ENCODE peak calls at places on chromosomes 1 and 21, in six cellular contexts. V is uterus; W is lung; X is CD8-positive, alpha-beta memory T cell; G is esophagus squamous epithelium; A is HAP-1. R is an unnamed sample.

GRCh38 chr21:44086636-44087425 is 20.4 kb upstream of the PWP2 start:
- DNase-seq in V (no peak), W (no peak), G (no peak), A (no peak), X (no peak), R (peak; percentile 57)

GRCh38 chr1:43329995-43330751 is 7.4 kb upstream of the MPL start:
- DNase-seq in V (peak; percentile 42), A (no peak), X (no peak), G (no peak), W (peak; percentile 50), R (peak; percentile 70)

GRCh38 chr1:191831572-191831971 is 326.7 kb upstream of the RGS18 start:
- DNase-seq in W (no peak), X (no peak), A (no peak), V (no peak), G (no peak), R (no peak)

GRCh38 chr1:13890766-13891165 is 190.8 kb downstream of the PRDM2 start:
- DNase-seq in V (no peak), G (no peak), W (no peak), X (no peak), A (no peak), R (no peak)

GRCh38 chr1:98331232-98331631 is 330.3 kb upstream of the SNX7 start:
- DNase-seq in W (no peak), V (no peak), X (no peak), G (no peak), A (no peak), R (no peak)

GRCh38 chr1:68218485-68218884 is 13.8 kb downstream of the WLS start:
- DNase-seq in X (no peak), V (no peak), G (no peak), W (no peak), A (peak; percentile 84), R (no peak)

GRCh38 chr1:85200367-85200869 is 398 bp downstream of the SYDE2 start:
- DNase-seq in V (no peak), G (no peak), X (no peak), A (peak; percentile 70), W (no peak), R (no peak)

GRCh38 chr1:30371888-30372791 is 351.2 kb downstream of the MATN1 start:
- DNase-seq in G (no peak), W (peak; percentile 11), V (no peak), X (no peak), A (no peak), R (no peak)

GRCh38 chr21:35164380-35164779 is 115.3 kb upstream of the RUNX1 start:
- DNase-seq in X (no peak), V (no peak), W (no peak), G (no peak), A (no peak), R (no peak)

GRCh38 chr1:66617362-66617761 is 83.4 kb downstream of the SGIP1 start:
- DNase-seq in G (no peak), A (no peak), X (no peak), W (no peak), V (no peak), R (no peak)

GRCh38 chr1:225368036-225368552 is 59.7 kb downstream of the LBR start:
- DNase-seq in V (no peak), X (no peak), G (no peak), A (no peak), W (no peak), R (no peak)

GRCh38 chr1:21619041-21619947 is 49.9 kb downstream of the RAP1GAP start:
- DNase-seq in W (no peak), V (no peak), X (no peak), A (no peak), G (no peak), R (no peak)

GRCh38 chr1:159996653-159997052 is 35.1 kb downstream of the PIGM start:
- DNase-seq in A (no peak), W (peak; percentile 56), X (no peak), V (no peak), G (no peak), R (no peak)

GRCh38 chr21:35606578-35606977 is 453.7 kb downstream of the SETD4 start:
- DNase-seq in X (no peak), W (no peak), A (no peak), G (no peak), V (no peak), R (no peak)

GRCh38 chr1:93448983-93449805 is 1.3 kb downstream of the FNBP1L start:
- DNase-seq in X (peak; percentile 3), W (peak; percentile 38), A (peak; percentile 48), G (no peak), V (no peak), R (no peak)

GRCh38 chr1:172874950-172875349 is 175.8 kb downstream of the TNFSF18 start:
- DNase-seq in W (no peak), A (no peak), X (no peak), V (no peak), G (no peak), R (no peak)

GRCh38 chr1:243902100-243902499 is 52.1 kb upstream of the AKT3 start:
- DNase-seq in X (no peak), A (no peak), V (no peak), G (no peak), W (no peak), R (no peak)

GRCh38 chr1:9201421-9202239 is 32.9 kb upstream of the H6PD start:
- DNase-seq in A (peak; percentile 37), G (no peak), W (no peak), X (no peak), V (peak; percentile 57), R (no peak)
- H3K4me1 ChIP-seq in A (peaks cover 3% of the 10 kb centered on the region), G (peaks cover 30% of the 10 kb centered on the region), W (peaks cover 4% of the 10 kb centered on the region), X (peaks cover 23% of the 10 kb centered on the region), V (no peaks in the 10 kb centered on the region), R (peaks cover 14% of the 10 kb centered on the region)

DNA sequence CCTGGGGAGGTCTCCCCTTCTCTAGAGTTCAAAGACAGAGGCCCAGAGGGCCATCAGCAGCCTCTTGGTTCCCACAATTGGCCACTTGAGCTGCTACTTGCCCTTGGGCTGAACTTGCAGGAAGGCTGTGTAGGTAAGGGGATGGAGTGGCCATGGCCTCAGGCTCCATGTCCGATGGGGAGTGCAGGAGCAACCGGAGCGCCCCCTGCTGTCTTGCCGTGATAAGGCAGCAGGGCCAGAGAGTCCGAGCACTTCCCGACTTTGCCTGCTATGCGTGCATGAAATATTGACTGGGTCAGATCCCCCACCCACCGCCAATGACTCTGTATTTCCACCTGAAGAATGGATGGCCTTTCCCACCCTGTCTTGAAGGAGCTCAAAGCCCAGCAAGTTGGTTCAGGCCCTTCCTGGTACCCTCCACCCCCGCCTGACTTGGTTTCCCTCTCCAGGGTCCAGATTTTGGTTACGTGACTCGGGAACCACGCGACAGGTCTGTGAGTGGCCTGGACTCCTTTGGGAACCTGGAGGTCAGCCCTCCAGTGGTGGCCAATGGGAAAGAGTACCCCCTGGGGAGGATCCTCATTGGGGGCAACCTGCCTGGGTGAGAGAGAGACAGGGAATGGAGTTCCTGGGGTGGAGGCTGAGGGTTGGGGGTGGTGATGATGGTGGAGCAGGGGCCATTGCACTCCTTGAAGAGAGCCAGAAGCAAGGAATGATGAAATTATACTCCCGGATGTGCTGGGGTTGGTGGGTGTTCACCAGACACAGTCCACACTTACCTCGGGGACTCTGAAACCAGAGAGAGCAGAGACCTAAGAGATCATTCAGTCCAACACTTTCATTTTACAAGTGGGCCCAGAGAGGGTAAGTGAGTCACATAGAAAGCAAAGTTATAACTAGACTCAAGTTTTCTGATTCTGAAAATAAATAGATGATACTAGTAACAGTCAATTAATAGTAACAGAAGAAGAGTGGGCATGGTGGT is 25.6 kb downstream of the PADI3 start:
- DNase-seq in V (no peak), X (no peak), G (no peak), A (peak; percentile 83), W (no peak), R (no peak)
- H3K4me1 ChIP-seq in V (no peaks in the 10 kb centered on the region), X (no peaks in the 10 kb centered on the region), G (peaks cover 4% of the 10 kb centered on the region), A (no peaks in the 10 kb centered on the region), W (no peaks in the 10 kb centered on the region), R (no peaks in the 10 kb centered on the region)

GRCh38 chr1:96820111-96820510 is 98.5 kb downstream of the PTBP2 start:
- DNase-seq in V (no peak), A (no peak), G (no peak), W (no peak), X (no peak), R (no peak)

DNA sequence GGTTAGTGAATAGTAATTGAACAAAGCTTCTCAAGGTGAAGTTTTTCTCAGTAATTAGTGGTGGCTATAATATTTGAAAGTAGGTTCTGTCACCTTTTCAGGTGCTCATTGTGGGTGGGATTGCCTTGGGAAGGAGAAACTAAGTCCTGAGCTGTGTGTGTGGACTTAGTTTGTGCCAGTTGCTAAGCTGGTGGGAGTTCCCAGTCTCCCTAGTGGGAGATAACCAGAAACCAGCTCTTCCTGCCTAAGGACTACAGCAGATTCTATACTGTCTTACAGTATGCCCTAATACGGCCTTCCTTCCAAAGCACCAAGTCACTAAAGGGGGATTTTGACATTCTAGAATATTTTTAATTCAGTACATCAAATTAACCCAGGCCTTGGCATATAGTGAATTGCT is 94.3 kb downstream of the PTBP2 start:
- DNase-seq in X (no peak), G (no peak), V (no peak), W (no peak), A (no peak), R (no peak)
- H3K4me1 ChIP-seq in X (no peaks in the 10 kb centered on the region), G (no peaks in the 10 kb centered on the region), V (no peaks in the 10 kb centered on the region), W (no peaks in the 10 kb centered on the region), A (peaks cover 8% of the 10 kb centered on the region), R (no peaks in the 10 kb centered on the region)

GRCh38 chr1:205291577-205291976 is 30.0 kb downstream of the NUAK2 start:
- DNase-seq in V (no peak), W (no peak), A (no peak), G (no peak), X (no peak), R (no peak)
- H3K4me1 ChIP-seq in V (no peaks in the 10 kb centered on the region), W (peaks cover 13% of the 10 kb centered on the region), A (peaks cover 36% of the 10 kb centered on the region), G (peaks cover 26% of the 10 kb centered on the region), X (peaks cover 66% of the 10 kb centered on the region), R (no peaks in the 10 kb centered on the region)

DNA sequence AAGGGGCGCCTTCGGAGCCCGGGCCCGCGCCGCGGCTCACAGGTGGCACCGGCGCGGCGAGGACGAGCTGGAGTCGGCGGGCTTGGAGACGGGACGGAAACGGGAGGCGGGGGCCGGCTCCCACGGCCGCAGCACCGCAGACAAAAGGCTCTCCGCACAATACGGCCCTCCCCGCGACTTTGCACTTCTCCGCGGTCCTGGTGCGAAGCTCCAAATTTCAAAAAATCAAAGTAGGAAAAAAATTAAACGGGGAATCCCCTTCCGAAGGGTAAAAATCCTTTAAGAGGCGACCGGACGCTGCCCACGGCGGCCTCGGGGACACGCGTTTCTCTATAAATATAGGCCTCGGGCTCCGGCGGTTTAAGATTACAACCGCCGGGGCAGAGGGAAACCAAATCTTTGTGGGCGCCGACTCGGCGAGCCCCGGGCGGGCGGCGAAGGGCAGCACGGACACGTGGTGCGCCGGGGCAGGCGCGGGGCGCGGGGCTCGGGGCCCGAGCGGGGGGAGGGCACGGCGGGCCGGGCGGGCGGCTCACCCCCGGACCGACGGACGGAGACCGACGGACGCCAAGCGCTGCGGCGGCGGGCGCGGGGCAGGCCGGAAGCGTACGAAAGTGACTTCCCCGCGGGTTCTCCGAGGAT is 453 bp downstream of the PABPC4 start:
- DNase-seq in V (no peak), A (peak; percentile 35), X (peak; percentile 34), W (no peak), G (no peak), R (peak; percentile 72)
- H3K4me1 ChIP-seq in V (no peaks in the 10 kb centered on the region), A (peaks cover 11% of the 10 kb centered on the region), X (peaks cover 22% of the 10 kb centered on the region), W (peaks cover 13% of the 10 kb centered on the region), G (peaks cover 20% of the 10 kb centered on the region), R (peaks cover 22% of the 10 kb centered on the region)

GRCh38 chr1:207805841-207806421 is 54.1 kb downstream of the CD46 start:
- DNase-seq in A (no peak), X (no peak), W (peak; percentile 76), G (no peak), V (peak; percentile 79), R (no peak)
- H3K4me1 ChIP-seq in A (peaks cover 7% of the 10 kb centered on the region), X (peaks cover 41% of the 10 kb centered on the region), W (peaks cover 56% of the 10 kb centered on the region), G (peaks cover 71% of the 10 kb centered on the region), V (peaks cover 22% of the 10 kb centered on the region), R (peaks cover 32% of the 10 kb centered on the region)

GRCh38 chr1:155078496-155079209 is at the start of gene EFNA3:
- DNase-seq in X (peak; percentile 49), G (no peak), A (peak; percentile 91), V (peak; percentile 85), W (no peak), R (no peak)
- H3K4me1 ChIP-seq in X (peaks cover 56% of the 10 kb centered on the region), G (peaks cover 55% of the 10 kb centered on the region), A (peaks cover 16% of the 10 kb centered on the region), V (peaks cover 45% of the 10 kb centered on the region), W (peaks cover 34% of the 10 kb centered on the region), R (peaks cover 32% of the 10 kb centered on the region)

R was measured in ascending aorta.